ENCODE peak calls at places on chromosomes 7 and 10, in four cellular contexts. W is A549, Y is IMR-90, M is RWPE1. O is an unnamed sample.

GRCh38 chr7:23123007-23123406 is 17.4 kb downstream of the KLHL7 start:
- DNase-seq in M (no peak), Y (no peak), W (no peak), O (no peak)

GRCh38 chr7:84187813-84188212 is 6.8 kb downstream of the SEMA3A start:
- DNase-seq in W (no peak), Y (peak), M (peak), O (no peak)

GRCh38 chr7:106071356-106071998 is 40.6 kb downstream of the SYPL1 start:
- DNase-seq in W (no peak), Y (no peak), M (peak), O (no peak)

GRCh38 chr10:11539191-11539868 is 72.1 kb downstream of the USP6NL start:
- DNase-seq in Y (peak), W (no peak), M (peak), O (no peak)

GRCh38 chr7:29885626-29886025 is 79.3 kb downstream of the WIPF3 start:
- DNase-seq in Y (no peak), W (no peak), M (no peak), O (no peak)

GRCh38 chr7:37901236-37901827 is 15.3 kb downstream of the SFRP4 start:
- DNase-seq in Y (peak), M (peak), W (peak), O (no peak)

GRCh38 chr10:47257396-47258120 is 42.4 kb upstream of the GDF10 start:
- DNase-seq in W (no peak), Y (peak), M (no peak), O (no peak)

GRCh38 chr10:99685232-99686041 is 26.1 kb downstream of the ENTPD7 start:
- DNase-seq in Y (no peak), M (peak), W (no peak), O (no peak)

GRCh38 chr7:101299511-101300464 is 21.8 kb downstream of the IFT22 start:
- DNase-seq in W (no peak), M (no peak), Y (no peak), O (no peak)

GRCh38 chr10:128573236-128573800 is 447.1 kb upstream of the MKI67 start:
- DNase-seq in Y (no peak), M (no peak), W (no peak), O (no peak)

GRCh38 chr7:2870471-2870941 is 26.4 kb upstream of the GNA12 start:
- DNase-seq in M (peak), W (peak), Y (peak), O (no peak)

DNA sequence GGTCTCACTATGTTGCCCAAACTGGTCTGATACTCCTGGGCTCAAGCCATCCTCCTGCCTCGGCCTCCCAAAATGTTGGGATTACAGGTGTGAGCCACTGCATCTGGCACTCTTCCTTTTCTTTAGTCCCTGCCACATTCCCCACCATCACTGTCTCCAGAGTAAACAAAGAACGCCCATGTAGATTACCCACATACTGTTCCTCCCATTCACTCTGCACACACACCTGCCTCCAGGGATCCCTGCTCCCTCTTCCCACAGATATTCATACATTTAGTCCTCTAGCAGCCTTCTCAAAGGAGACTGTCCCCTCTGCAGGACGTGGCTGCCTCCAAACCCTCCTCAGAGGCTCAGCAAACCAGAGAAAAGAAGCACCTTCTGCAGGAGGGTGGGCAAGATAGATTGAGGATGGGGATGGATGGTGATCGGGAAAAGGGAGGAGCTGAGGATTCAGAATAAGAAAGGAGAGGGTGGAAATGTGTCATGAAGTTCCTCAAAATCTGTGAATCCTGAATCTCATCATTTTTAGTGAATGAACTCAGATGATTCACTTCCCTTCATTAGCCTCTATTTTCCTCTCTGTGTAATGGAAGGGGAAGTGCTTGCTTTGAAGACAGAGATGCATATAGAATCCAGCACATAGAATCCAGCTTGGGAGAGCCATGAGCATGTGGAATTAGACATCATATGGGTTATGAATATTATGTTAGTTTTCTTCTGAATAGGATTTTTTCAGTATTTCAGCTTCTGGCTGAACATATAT is 5.5 kb upstream of the PLAU start:
- DNase-seq in W (no peak), M (no peak), Y (no peak), O (no peak)
- H3K27ac ChIP-seq in W (peak), M (peak), Y (peak), O (no peak)

DNA sequence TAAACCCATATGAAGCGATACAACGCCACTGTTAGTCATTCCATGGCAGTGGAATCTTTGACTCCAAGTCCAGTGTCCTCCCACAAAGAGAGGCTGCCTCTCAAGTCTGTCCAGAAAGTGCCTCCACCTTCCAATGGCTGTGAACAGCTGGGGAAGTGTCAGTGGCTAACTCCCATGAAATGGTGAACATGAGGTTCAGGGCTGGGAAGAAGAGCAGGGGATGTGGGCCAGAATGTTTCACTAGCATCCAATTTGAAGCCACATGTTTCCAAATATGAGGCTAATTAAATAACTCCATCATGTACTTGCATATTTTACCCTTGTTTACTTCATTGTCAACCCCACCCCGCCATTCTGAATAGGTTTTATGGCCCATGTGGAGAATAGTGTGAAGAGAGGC is 53.1 kb upstream of the CHST15 start:
- DNase-seq in W (no peak), Y (no peak), M (no peak), O (no peak)
- H3K27ac ChIP-seq in W (no peak), Y (no peak), M (no peak), O (no peak)

GRCh38 chr7:95546647-95547046 is 49.7 kb downstream of the PDK4 start:
- DNase-seq in W (no peak), Y (no peak), M (no peak), O (no peak)

GRCh38 chr7:95544174-95544573 is 52.1 kb downstream of the PDK4 start:
- DNase-seq in M (no peak), W (no peak), Y (no peak), O (no peak)

GRCh38 chr7:95545007-95545615 is 51.2 kb downstream of the PDK4 start:
- DNase-seq in W (peak), M (peak), Y (peak), O (no peak)

GRCh38 chr7:95547356-95547755 is 49.0 kb downstream of the PDK4 start:
- DNase-seq in Y (no peak), W (no peak), M (no peak), O (no peak)

GRCh38 chr7:95545666-95546065 is 50.6 kb downstream of the PDK4 start:
- DNase-seq in W (no peak), Y (no peak), M (no peak), O (no peak)
- H3K27ac ChIP-seq in W (peak), Y (no peak), M (no peak), O (peak)

DNA sequence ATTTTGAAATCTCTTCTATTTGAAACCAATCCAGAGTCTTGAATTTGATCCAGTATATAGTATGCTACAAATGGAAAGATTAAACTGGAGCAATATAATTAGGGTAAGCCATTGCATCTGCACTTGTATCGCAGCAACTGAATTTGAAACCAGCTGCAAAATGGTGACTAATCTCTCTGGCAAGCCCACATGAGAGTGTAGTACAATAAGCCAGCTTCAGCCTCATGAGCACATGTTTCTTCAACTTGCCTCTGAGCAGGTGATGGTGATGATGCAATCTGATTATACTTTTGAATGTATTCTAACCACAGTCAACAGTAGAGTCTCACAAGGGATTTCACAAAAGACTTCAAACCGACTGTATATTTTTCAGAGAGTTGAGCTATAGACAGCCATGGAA is 828 bp upstream of the RPA3 start:
- DNase-seq in W (peak), M (peak), Y (peak), O (peak)
- H3K27ac ChIP-seq in W (peak), M (no peak), Y (no peak), O (no peak)

GRCh38 chr10:88651131-88651541 is 13.1 kb upstream of the LIPF start:
- DNase-seq in M (peak), W (peak), Y (peak), O (no peak)

GRCh38 chr10:88647216-88647615 is 17.0 kb upstream of the LIPF start:
- DNase-seq in Y (no peak), W (no peak), M (no peak), O (no peak)

GRCh38 chr10:88657901-88658300 is 6.3 kb upstream of the LIPF start:
- DNase-seq in Y (peak), W (no peak), M (no peak), O (no peak)

DNA sequence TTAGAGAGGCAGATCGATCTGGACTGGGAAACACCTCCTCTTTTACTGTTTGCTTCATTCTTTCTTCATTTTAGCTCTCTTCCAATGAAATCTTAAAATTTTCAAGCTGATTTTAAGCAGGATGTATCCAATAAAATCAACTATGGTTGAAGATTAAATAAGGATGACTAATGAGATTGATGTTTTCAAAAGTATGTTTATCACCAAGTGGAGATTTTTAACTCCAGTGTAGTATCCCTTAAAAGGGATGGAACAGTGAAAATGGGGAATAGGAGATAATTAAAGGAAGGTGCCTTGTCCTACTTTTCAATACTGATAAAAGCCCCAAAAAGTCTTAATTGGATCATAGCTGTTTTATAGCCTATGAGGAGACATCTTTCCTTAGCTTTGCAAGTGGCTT is 11.6 kb upstream of the LIPF start:
- DNase-seq in Y (peak), W (no peak), M (no peak), O (no peak)
- H3K27ac ChIP-seq in Y (no peak), W (peak), M (no peak), O (no peak)

DNA sequence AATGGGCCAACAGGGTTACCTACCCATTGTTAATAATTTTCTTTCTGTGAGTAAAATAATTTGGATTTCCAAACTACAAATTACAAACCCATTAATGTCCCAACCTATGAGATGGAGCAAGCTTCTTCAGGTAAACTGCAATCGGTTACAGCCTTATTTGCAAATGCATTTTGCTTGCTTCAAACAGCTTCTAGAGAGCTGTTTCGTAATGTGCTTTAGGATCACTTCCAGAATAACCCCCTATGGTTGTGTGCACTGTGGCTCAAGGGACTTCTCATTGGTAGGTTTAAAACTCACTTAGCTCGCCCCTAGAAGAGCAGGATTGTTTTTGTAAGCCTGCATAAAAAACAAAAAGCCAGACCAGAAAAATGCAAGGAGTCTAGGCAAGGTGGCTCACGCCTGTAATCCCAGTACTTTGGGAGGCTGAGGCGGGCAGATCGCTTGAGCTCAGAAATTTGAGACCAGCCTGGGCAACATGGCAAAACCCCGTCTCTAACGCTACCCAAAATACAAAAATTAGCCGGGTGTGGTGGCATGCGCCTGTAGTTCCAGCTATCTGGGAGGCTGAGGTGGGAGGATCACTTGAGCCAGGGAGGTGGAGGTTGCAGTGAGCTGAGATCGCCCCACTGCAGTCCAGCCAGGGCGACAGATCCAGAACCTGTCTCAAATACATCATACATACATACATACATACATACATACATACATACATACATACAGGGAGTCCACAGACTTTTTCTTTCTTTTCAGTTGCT is 3.3 kb upstream of the MAP3K8 start:
- DNase-seq in M (no peak), W (no peak), Y (no peak), O (no peak)
- H3K27ac ChIP-seq in M (peak), W (peak), Y (no peak), O (no peak)

DNA sequence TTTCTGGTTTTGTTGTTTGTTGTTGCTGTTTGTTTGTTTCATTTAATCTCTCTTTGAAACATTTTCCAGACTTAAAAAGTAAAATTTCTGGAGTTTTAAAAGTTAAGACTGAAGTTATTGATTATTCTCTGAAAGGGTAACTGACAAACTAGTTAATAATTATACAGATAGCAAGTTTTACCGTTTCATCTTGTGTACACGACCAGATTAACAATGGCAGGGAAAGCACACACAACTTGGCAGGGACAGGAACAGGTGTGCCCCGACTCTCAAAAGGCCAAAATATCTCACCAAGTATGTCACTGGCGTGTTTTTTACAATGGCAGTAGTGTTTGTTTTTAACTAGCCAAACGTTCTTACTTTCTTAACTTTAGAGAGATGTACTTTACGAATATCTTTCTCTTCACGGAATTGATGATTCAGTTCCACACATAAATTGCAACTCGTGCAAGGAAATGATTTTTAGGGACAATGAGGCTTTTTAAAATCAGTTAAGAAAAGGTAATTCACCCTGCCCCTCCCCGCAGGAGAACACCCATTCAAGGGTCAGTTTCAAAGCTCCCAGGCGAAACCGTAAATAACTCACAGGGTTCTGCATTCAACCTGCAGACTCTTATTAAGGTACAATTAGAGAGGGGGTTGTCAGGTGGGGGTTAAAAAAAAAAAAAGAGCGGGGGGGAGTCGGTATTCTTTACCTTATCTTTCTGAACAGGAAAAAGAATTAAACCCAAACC is 3.5 kb downstream of the CTBP2 start:
- DNase-seq in M (no peak), Y (no peak), W (no peak), O (no peak)
- H3K27ac ChIP-seq in M (no peak), Y (peak), W (peak), O (peak)

GRCh38 chr10:61896854-61897661 is 4.4 kb upstream of the ARID5B start:
- DNase-seq in M (peak), W (peak), Y (peak), O (peak)

GRCh38 chr10:61899045-61899444 is 2.5 kb upstream of the ARID5B start:
- DNase-seq in M (peak), W (no peak), Y (peak), O (no peak)

GRCh38 chr10:61899663-61899996 is 1.9 kb upstream of the ARID5B start:
- DNase-seq in Y (no peak), M (no peak), W (no peak), O (no peak)

GRCh38 chr10:61897671-61898434 is 3.6 kb upstream of the ARID5B start:
- DNase-seq in M (peak), Y (peak), W (peak), O (peak)

DNA sequence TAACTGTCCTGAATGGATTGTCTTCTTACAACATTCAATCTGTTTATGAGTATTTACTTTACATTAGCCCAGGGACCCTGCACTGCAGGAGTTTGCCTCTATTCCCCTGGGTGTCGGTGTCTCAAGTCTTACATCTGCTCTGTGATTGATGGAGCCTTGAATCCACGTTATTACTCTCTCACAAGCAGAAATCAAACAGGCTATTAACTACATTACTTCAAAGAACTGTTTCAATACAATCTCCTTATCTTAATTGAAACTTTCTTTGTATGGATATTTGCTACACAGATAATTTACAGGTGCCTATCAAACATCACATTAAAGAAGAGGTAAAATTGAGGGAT is 3.1 kb upstream of the ARID5B start:
- DNase-seq in M (no peak), W (no peak), Y (no peak), O (no peak)
- H3K27ac ChIP-seq in M (no peak), W (no peak), Y (peak), O (no peak)

DNA sequence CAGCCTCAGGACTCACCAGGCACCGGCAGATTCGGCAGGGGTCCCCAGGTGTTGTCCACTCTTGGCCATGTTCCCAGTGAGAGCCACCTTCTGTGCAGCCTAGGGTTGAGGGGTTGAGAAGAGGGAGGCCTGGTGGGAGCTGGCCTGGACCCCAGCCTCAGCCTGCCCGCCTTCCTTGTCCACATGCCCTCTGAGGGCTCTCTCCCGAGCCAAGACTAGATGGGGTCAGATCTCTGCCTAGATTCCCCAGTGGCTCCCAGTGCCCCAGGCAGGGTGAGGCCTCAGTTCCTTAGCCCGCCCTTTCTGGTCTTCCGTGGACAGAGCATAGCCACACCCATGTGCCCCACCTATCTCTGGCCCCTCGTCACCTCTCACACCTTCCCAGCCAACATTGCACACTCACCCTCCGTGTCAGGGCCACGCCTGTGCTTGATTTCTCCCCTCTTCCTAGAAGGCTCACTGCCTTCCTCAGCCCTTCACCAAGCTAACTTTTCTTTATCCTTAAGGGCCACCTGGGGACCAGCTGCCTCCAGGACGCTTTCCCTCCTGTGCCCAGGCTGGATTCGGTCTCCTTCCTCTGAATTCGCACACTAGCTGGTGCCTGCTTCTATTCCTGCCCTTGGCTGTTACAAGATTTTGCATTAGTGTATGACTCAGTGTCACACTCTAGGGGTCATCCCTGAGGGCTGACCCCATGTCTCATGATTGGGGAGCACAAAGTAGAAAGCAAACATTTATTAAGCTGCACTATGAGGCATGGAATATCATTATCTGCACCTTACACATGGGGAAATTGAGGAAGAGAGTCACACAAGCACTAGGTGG is 7.5 kb downstream of the KCP start:
- DNase-seq in M (no peak), W (no peak), Y (peak), O (no peak)
- H3K27ac ChIP-seq in M (peak), W (no peak), Y (no peak), O (no peak)

O was measured in substantia nigra.